ENCODE peak calls at places on chromosomes 3 and 15, in ten cellular contexts. One of them, this sample, is unnamed.
A peak's percentile ranks its signal among the peaks of the same experiment; 100 is the strongest.

GRCh38 chr3:45599984-45600650 is 5.6 kb downstream of the LIMD1 start:
- DNase-seq in GM12865: no peak
- DNase-seq in body of pancreas: peak; percentile 77
- DNase-seq in caudate nucleus: no peak
- DNase-seq in NCI-H1694 treated with DMSO at 0.1 percent for 48 hours: no peak
- DNase-seq in GF-D8: no peak
- DNase-seq in NCI-H1105: no peak
- DNase-seq in DMS53: peak; percentile 68
- DNase-seq in Ammon's horn: no peak
- DNase-seq in activated CD4-positive, alpha-beta memory T cell treated with anti-CD3 and anti-CD28 coated beads for 36 hours: no peak
- DNase-seq in this sample: no peak

GRCh38 chr15:26614734-26615133 is 158.1 kb downstream of the GABRB3 start:
- DNase-seq in GM12865: no peak
- DNase-seq in body of pancreas: no peak
- DNase-seq in caudate nucleus: no peak
- DNase-seq in NCI-H1694 treated with DMSO at 0.1 percent for 48 hours: no peak
- DNase-seq in GF-D8: no peak
- DNase-seq in NCI-H1105: no peak
- DNase-seq in DMS53: no peak
- DNase-seq in Ammon's horn: no peak
- DNase-seq in activated CD4-positive, alpha-beta memory T cell treated with anti-CD3 and anti-CD28 coated beads for 36 hours: no peak
- DNase-seq in this sample: no peak

GRCh38 chr3:188446014-188446413 is 292.1 kb downstream of the LPP start:
- DNase-seq in GM12865: peak; percentile 87
- DNase-seq in body of pancreas: no peak
- DNase-seq in caudate nucleus: no peak
- DNase-seq in NCI-H1694 treated with DMSO at 0.1 percent for 48 hours: no peak
- DNase-seq in GF-D8: no peak
- DNase-seq in NCI-H1105: no peak
- DNase-seq in DMS53: no peak
- DNase-seq in Ammon's horn: no peak
- DNase-seq in activated CD4-positive, alpha-beta memory T cell treated with anti-CD3 and anti-CD28 coated beads for 36 hours: no peak
- DNase-seq in this sample: no peak

GRCh38 chr3:62319570-62320243 is 53.6 kb downstream of the FEZF2 start:
- DNase-seq in GM12865: no peak
- DNase-seq in body of pancreas: no peak
- DNase-seq in caudate nucleus: no peak
- DNase-seq in NCI-H1694 treated with DMSO at 0.1 percent for 48 hours: peak; percentile 22
- DNase-seq in GF-D8: no peak
- DNase-seq in NCI-H1105: peak; percentile 55
- DNase-seq in DMS53: peak; percentile 56
- DNase-seq in Ammon's horn: no peak
- DNase-seq in activated CD4-positive, alpha-beta memory T cell treated with anti-CD3 and anti-CD28 coated beads for 36 hours: no peak
- DNase-seq in this sample: no peak

GRCh38 chr3:89570465-89570864 is 463.0 kb downstream of the EPHA3 start:
- DNase-seq in GM12865: no peak
- DNase-seq in body of pancreas: no peak
- DNase-seq in caudate nucleus: no peak
- DNase-seq in NCI-H1694 treated with DMSO at 0.1 percent for 48 hours: no peak
- DNase-seq in GF-D8: no peak
- DNase-seq in NCI-H1105: no peak
- DNase-seq in DMS53: no peak
- DNase-seq in Ammon's horn: no peak
- DNase-seq in activated CD4-positive, alpha-beta memory T cell treated with anti-CD3 and anti-CD28 coated beads for 36 hours: no peak
- DNase-seq in this sample: no peak

GRCh38 chr15:28116521-28117488 is 17.7 kb upstream of the OCA2 start:
- DNase-seq in GM12865: no peak
- DNase-seq in body of pancreas: no peak
- DNase-seq in caudate nucleus: no peak
- DNase-seq in NCI-H1694 treated with DMSO at 0.1 percent for 48 hours: no peak
- DNase-seq in GF-D8: no peak
- DNase-seq in NCI-H1105: no peak
- DNase-seq in DMS53: no peak
- DNase-seq in Ammon's horn: no peak
- DNase-seq in activated CD4-positive, alpha-beta memory T cell treated with anti-CD3 and anti-CD28 coated beads for 36 hours: no peak
- DNase-seq in this sample: no peak

GRCh38 chr15:78732634-78733033 is 78.6 kb downstream of the ADAMTS7 start:
- DNase-seq in GM12865: no peak
- DNase-seq in body of pancreas: no peak
- DNase-seq in caudate nucleus: no peak
- DNase-seq in NCI-H1694 treated with DMSO at 0.1 percent for 48 hours: no peak
- DNase-seq in GF-D8: no peak
- DNase-seq in NCI-H1105: no peak
- DNase-seq in DMS53: no peak
- DNase-seq in Ammon's horn: no peak
- DNase-seq in activated CD4-positive, alpha-beta memory T cell treated with anti-CD3 and anti-CD28 coated beads for 36 hours: no peak
- DNase-seq in this sample: no peak

GRCh38 chr3:194294199-194294887 is 56.8 kb downstream of the CPN2 start:
- DNase-seq in GM12865: no peak
- DNase-seq in body of pancreas: no peak
- DNase-seq in caudate nucleus: peak; percentile 31
- DNase-seq in NCI-H1694 treated with DMSO at 0.1 percent for 48 hours: no peak
- DNase-seq in GF-D8: no peak
- DNase-seq in NCI-H1105: no peak
- DNase-seq in DMS53: no peak
- DNase-seq in Ammon's horn: no peak
- DNase-seq in activated CD4-positive, alpha-beta memory T cell treated with anti-CD3 and anti-CD28 coated beads for 36 hours: no peak
- DNase-seq in this sample: no peak

GRCh38 chr3:134346744-134347143 is 27.5 kb downstream of the AMOTL2 start:
- DNase-seq in GM12865: no peak
- DNase-seq in body of pancreas: no peak
- DNase-seq in caudate nucleus: no peak
- DNase-seq in NCI-H1694 treated with DMSO at 0.1 percent for 48 hours: no peak
- DNase-seq in GF-D8: no peak
- DNase-seq in NCI-H1105: no peak
- DNase-seq in DMS53: no peak
- DNase-seq in Ammon's horn: no peak
- DNase-seq in activated CD4-positive, alpha-beta memory T cell treated with anti-CD3 and anti-CD28 coated beads for 36 hours: no peak
- DNase-seq in this sample: no peak

GRCh38 chr3:12353796-12354505 is 65.1 kb downstream of the PPARG start:
- DNase-seq in GM12865: no peak
- DNase-seq in body of pancreas: peak; percentile 30
- DNase-seq in caudate nucleus: no peak
- DNase-seq in NCI-H1694 treated with DMSO at 0.1 percent for 48 hours: no peak
- DNase-seq in GF-D8: peak; percentile 25
- DNase-seq in NCI-H1105: no peak
- DNase-seq in DMS53: no peak
- DNase-seq in Ammon's horn: no peak
- DNase-seq in activated CD4-positive, alpha-beta memory T cell treated with anti-CD3 and anti-CD28 coated beads for 36 hours: no peak
- DNase-seq in this sample: no peak

GRCh38 chr3:189673535-189673934 is 42.3 kb downstream of the TP63 start:
- DNase-seq in GM12865: peak; percentile 60
- DNase-seq in body of pancreas: no peak
- DNase-seq in caudate nucleus: no peak
- DNase-seq in NCI-H1694 treated with DMSO at 0.1 percent for 48 hours: no peak
- DNase-seq in GF-D8: no peak
- DNase-seq in NCI-H1105: no peak
- DNase-seq in DMS53: no peak
- DNase-seq in Ammon's horn: no peak
- DNase-seq in activated CD4-positive, alpha-beta memory T cell treated with anti-CD3 and anti-CD28 coated beads for 36 hours: no peak
- DNase-seq in this sample: no peak

This sample was measured in hypothalamus.